ENCODE peak calls at places on chromosomes 2 and 18, in eight cellular contexts. L is OCI-LY7, P is AG04450, B is fibroblast of pulmonary artery, S is keratinocyte, D is vagina, V is brain microvascular endothelial cell, F is fibroblast of mammary gland. E is an unnamed sample.

GRCh38 chr2:173802518-173802917 is 162.7 kb downstream of the SP3 start:
- DNase-seq in L (no peak), P (no peak), B (no peak), S (no peak), D (no peak), V (no peak), F (no peak), E (no peak)

GRCh38 chr2:88638743-88639142 is 11.5 kb upstream of the EIF2AK3 start:
- DNase-seq in L (no peak), P (no peak), B (no peak), S (no peak), D (no peak), V (no peak), F (peak), E (peak)

GRCh38 chr2:7031424-7032245 is 114.4 kb downstream of the RNF144A start:
- DNase-seq in L (peak), P (no peak), B (peak), S (peak), D (no peak), V (peak), F (peak), E (no peak)

GRCh38 chr2:628651-629050 is 48.6 kb downstream of the TMEM18 start:
- DNase-seq in L (no peak), P (no peak), B (no peak), S (no peak), D (no peak), V (no peak), F (no peak), E (no peak)

GRCh38 chr2:44836174-44836573 is 105.3 kb upstream of the SIX3 start:
- DNase-seq in L (no peak), P (no peak), B (no peak), S (no peak), D (no peak), V (no peak), F (no peak), E (no peak)

GRCh38 chr2:66561645-66562336 is 126.9 kb downstream of the MEIS1 start:
- DNase-seq in L (no peak), P (no peak), B (peak), S (no peak), D (no peak), V (no peak), F (peak), E (peak)

GRCh38 chr2:181231886-181232644 is 225.1 kb upstream of the ITGA4 start:
- DNase-seq in L (no peak), P (no peak), B (no peak), S (no peak), D (no peak), V (peak), F (peak), E (peak)

GRCh38 chr2:44934962-44935853 is 6.3 kb upstream of the SIX3 start:
- DNase-seq in L (no peak), P (no peak), B (no peak), S (no peak), D (no peak), V (no peak), F (no peak), E (no peak)

GRCh38 chr2:169976335-169976851 is 149.1 kb downstream of the UBR3 start:
- DNase-seq in L (no peak), P (no peak), B (no peak), S (no peak), D (no peak), V (no peak), F (no peak), E (no peak)

GRCh38 chr2:121240436-121240835 is 44.6 kb downstream of the TFCP2L1 start:
- DNase-seq in L (no peak), P (no peak), B (no peak), S (no peak), D (no peak), V (no peak), F (no peak), E (no peak)

GRCh38 chr18:56044239-56044638 is 456.2 kb upstream of the TCF4 start:
- DNase-seq in L (no peak), P (no peak), B (no peak), S (no peak), D (no peak), V (no peak), F (no peak), E (no peak)

GRCh38 chr18:50836521-50836957 is 16.7 kb upstream of the MRO start:
- DNase-seq in L (peak), P (no peak), B (peak), S (peak), D (no peak), V (peak), F (peak), E (peak)

GRCh38 chr18:48777026-48777736 is 173.6 kb downstream of the SMAD7 start:
- DNase-seq in L (peak), P (no peak), B (peak), S (no peak), D (no peak), V (peak), F (peak), E (peak)

GRCh38 chr2:224211821-224212220 is 172.7 kb upstream of the SERPINE2 start:
- DNase-seq in L (peak), P (no peak), B (peak), S (no peak), D (no peak), V (no peak), F (no peak), E (peak)

GRCh38 chr2:98463551-98463971 is 18.9 kb downstream of the INPP4A start:
- DNase-seq in L (no peak), P (no peak), B (no peak), S (no peak), D (no peak), V (no peak), F (no peak), E (no peak)

GRCh38 chr2:192007819-192008218 is 160.9 kb upstream of the CAVIN2 start:
- DNase-seq in L (no peak), P (no peak), B (peak), S (no peak), D (no peak), V (no peak), F (peak), E (peak)

GRCh38 chr2:2024751-2025481 is 280.6 kb upstream of the PXDN start:
- DNase-seq in L (no peak), P (no peak), B (no peak), S (no peak), D (no peak), V (no peak), F (no peak), E (no peak)

GRCh38 chr2:96108578-96109561 is 7.5 kb downstream of the ADRA2B start:
- DNase-seq in L (no peak), P (no peak), B (no peak), S (no peak), D (no peak), V (no peak), F (peak), E (peak)

GRCh38 chr2:240247241-240247867 is 106.9 kb upstream of the OTOS start:
- DNase-seq in L (no peak), P (no peak), B (no peak), S (no peak), D (peak), V (no peak), F (peak), E (peak)

GRCh38 chr2:128732976-128733431 is 414.3 kb upstream of the HS6ST1 start:
- DNase-seq in L (no peak), P (peak), B (peak), S (no peak), D (peak), V (peak), F (peak), E (peak)

GRCh38 chr2:85444629-85445028 is 26.1 kb downstream of the SH2D6 start:
- DNase-seq in L (no peak), P (no peak), B (peak), S (no peak), D (no peak), V (no peak), F (peak), E (peak)

GRCh38 chr2:149383340-149383739 is 53.0 kb downstream of the LYPD6 start:
- DNase-seq in L (no peak), P (peak), B (peak), S (no peak), D (no peak), V (no peak), F (peak), E (peak)

GRCh38 chr18:58135806-58136331 is 91.8 kb downstream of the NEDD4L start:
- DNase-seq in L (peak), P (peak), B (peak), S (peak), D (no peak), V (peak), F (peak), E (peak)

GRCh38 chr2:108129636-108130035 is 110.1 kb upstream of the SULT1C3 start:
- DNase-seq in L (no peak), P (no peak), B (no peak), S (no peak), D (no peak), V (no peak), F (no peak), E (no peak)

GRCh38 chr18:31954349-31954748 is 11.4 kb upstream of the TRAPPC8 start:
- DNase-seq in L (no peak), P (no peak), B (peak), S (no peak), D (no peak), V (peak), F (peak), E (peak)

GRCh38 chr2:38146302-38146916 is 70.5 kb upstream of the CYP1B1 start:
- DNase-seq in L (no peak), P (peak), B (peak), S (no peak), D (no peak), V (peak), F (peak), E (peak)

GRCh38 chr2:163808406-163808805 is 72.6 kb upstream of the FIGN start:
- DNase-seq in L (no peak), P (no peak), B (peak), S (no peak), D (no peak), V (no peak), F (no peak), E (no peak)

GRCh38 chr2:187906021-187906420 is 351.8 kb upstream of the TFPI start:
- DNase-seq in L (no peak), P (no peak), B (no peak), S (no peak), D (no peak), V (no peak), F (no peak), E (no peak)

GRCh38 chr2:17107131-17107530 is 411.1 kb downstream of the RAD51AP2 start:
- DNase-seq in L (no peak), P (peak), B (no peak), S (no peak), D (no peak), V (no peak), F (no peak), E (no peak)

GRCh38 chr2:34261701-34262100 is 662.6 kb upstream of the FAM98A start:
- DNase-seq in L (no peak), P (no peak), B (no peak), S (no peak), D (no peak), V (no peak), F (no peak), E (no peak)

GRCh38 chr18:13235326-13235937 is 16.9 kb downstream of the LDLRAD4 start:
- DNase-seq in L (no peak), P (no peak), B (no peak), S (no peak), D (no peak), V (no peak), F (no peak), E (no peak)

GRCh38 chr2:53572696-53573095 is 194.9 kb upstream of the CHAC2 start:
- DNase-seq in L (no peak), P (no peak), B (no peak), S (no peak), D (no peak), V (no peak), F (no peak), E (no peak)

GRCh38 chr2:53567073-53567472 is 200.5 kb upstream of the CHAC2 start:
- DNase-seq in L (no peak), P (no peak), B (no peak), S (no peak), D (no peak), V (no peak), F (no peak), E (no peak)

GRCh38 chr2:53575606-53576360 is 191.8 kb upstream of the CHAC2 start:
- DNase-seq in L (no peak), P (no peak), B (peak), S (no peak), D (no peak), V (peak), F (peak), E (peak)

GRCh38 chr2:53568463-53568862 is 199.1 kb upstream of the CHAC2 start:
- DNase-seq in L (no peak), P (no peak), B (no peak), S (no peak), D (no peak), V (no peak), F (peak), E (peak)

GRCh38 chr2:53569957-53570727 is 197.5 kb upstream of the CHAC2 start:
- DNase-seq in L (no peak), P (no peak), B (no peak), S (no peak), D (no peak), V (no peak), F (no peak), E (no peak)
- TF ChIP-seq CTCF in L (no peak), P (no peak), B (no peak), S (no peak), D (no peak), V (no peak), F (no peak), E (no peak)

GRCh38 chr18:75071484-75071785 is 137.5 kb downstream of the PTGR3 start:
- DNase-seq in L (no peak), P (no peak), B (no peak), S (no peak), D (peak), V (no peak), F (no peak), E (no peak)
- H3K4me3 ChIP-seq in L (no peak), P (no peak), B (no peak), S (no peak), D (no peak), V (peak), F (no peak), E (no peak)

GRCh38 chr2:185979546-185980071 is 241.0 kb downstream of the FSIP2 start:
- DNase-seq in L (no peak), P (no peak), B (no peak), S (peak), D (no peak), V (no peak), F (peak), E (no peak)
- TF ChIP-seq CTCF in L (no peak), P (no peak), B (no peak), S (no peak), D (no peak), V (no peak), F (no peak), E (peak)

GRCh38 chr18:26547302-26548143 is 830 bp downstream of the KCTD1 start:
- DNase-seq in L (peak), P (peak), B (peak), S (no peak), D (no peak), V (peak), F (peak), E (peak)

GRCh38 chr18:26548144-26549102 is at the start of gene KCTD1:
- DNase-seq in L (peak), P (peak), B (peak), S (no peak), D (no peak), V (peak), F (peak), E (peak)

GRCh38 chr18:26551217-26551708 is 2.9 kb upstream of the KCTD1 start:
- DNase-seq in L (no peak), P (no peak), B (no peak), S (no peak), D (no peak), V (no peak), F (no peak), E (peak)

GRCh38 chr18:26549103-26549485 is 741 bp upstream of the KCTD1 start:
- DNase-seq in L (peak), P (no peak), B (peak), S (no peak), D (no peak), V (no peak), F (peak), E (peak)

DNA sequence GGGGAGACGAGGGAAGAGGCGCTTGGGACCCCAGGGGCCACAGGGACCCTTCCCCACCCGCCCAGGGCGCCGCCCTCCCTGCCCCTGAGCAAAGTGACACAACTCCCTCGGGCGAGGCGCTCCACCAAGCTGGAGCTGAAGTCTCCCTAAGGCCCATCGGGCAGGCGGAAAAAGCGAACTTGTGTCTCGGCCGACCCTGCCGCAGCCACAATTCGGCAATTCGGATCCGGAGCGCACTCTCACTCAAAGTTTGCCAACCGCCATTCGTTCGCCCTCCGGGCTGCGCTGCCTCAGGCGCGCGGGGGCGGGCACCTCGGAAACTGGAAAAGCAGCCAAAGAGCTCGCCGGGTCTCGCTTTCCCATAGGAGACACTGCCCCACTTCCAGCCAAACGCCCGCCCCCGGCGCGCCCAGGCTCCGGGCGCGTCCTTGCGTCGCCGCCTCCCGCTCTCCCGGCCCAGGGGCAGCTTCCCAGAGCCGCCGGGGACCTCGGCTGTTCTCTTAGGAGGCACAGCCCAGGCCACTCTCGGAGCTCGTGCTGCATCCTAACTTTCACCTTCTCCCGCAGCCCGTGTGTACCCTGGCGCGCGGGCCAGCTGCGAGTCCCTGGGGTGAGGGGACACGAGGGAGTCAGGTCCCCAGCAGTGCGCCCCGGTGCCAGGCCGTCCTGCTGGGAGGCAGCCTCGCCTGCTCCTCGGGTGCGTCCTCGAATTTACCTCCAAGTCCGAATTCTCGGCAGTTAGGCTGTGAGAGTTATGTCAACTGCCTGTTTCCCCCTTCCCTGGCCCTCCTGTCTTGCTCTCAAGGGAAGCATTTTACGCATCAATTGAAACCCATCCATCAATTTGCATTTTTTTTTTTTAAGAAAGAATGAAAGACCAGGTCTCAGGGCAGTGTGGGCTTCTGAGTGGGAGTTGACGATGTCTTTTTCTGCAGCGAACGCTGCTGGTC is 1.4 kb upstream of the KCTD1 start:
- DNase-seq in L (peak), P (no peak), B (peak), S (no peak), D (no peak), V (no peak), F (peak), E (peak)
- H3K4me3 ChIP-seq in L (peak), P (peak), B (peak), S (peak), D (peak), V (peak), F (peak), E (peak)

GRCh38 chr2:99666256-99666655 is 176.4 kb upstream of the REV1 start:
- DNase-seq in L (no peak), P (no peak), B (no peak), S (no peak), D (no peak), V (no peak), F (no peak), E (no peak)
- TF ChIP-seq CTCF in L (peak), P (no peak), B (no peak), S (no peak), D (no peak), V (no peak), F (peak), E (peak)

GRCh38 chr2:221202431-221202830 is 369.7 kb downstream of the EPHA4 start:
- DNase-seq in L (peak), P (no peak), B (no peak), S (no peak), D (no peak), V (no peak), F (no peak), E (no peak)
- H3K4me3 ChIP-seq in L (peak), P (no peak), B (no peak), S (no peak), D (no peak), V (no peak), F (no peak), E (no peak)

GRCh38 chr2:23417310-23417709 is 32.3 kb downstream of the KLHL29 start:
- DNase-seq in L (no peak), P (no peak), B (no peak), S (no peak), D (no peak), V (no peak), F (no peak), E (no peak)

GRCh38 chr2:23414106-23414505 is 29.1 kb downstream of the KLHL29 start:
- DNase-seq in L (no peak), P (no peak), B (no peak), S (no peak), D (no peak), V (no peak), F (no peak), E (no peak)

GRCh38 chr2:23413641-23414040 is 28.7 kb downstream of the KLHL29 start:
- DNase-seq in L (no peak), P (no peak), B (no peak), S (no peak), D (no peak), V (no peak), F (no peak), E (no peak)

GRCh38 chr2:23412556-23413155 is 27.7 kb downstream of the KLHL29 start:
- DNase-seq in L (no peak), P (no peak), B (peak), S (peak), D (no peak), V (peak), F (peak), E (peak)

GRCh38 chr2:23414876-23415275 is 29.9 kb downstream of the KLHL29 start:
- DNase-seq in L (no peak), P (no peak), B (no peak), S (no peak), D (no peak), V (peak), F (peak), E (no peak)
- TF ChIP-seq CTCF in L (peak), P (peak), B (peak), S (peak), D (no peak), V (peak), F (peak), E (peak)

GRCh38 chr2:100818606-100819364 is 1.2 kb upstream of the NPAS2 start:
- DNase-seq in L (no peak), P (peak), B (peak), S (no peak), D (no peak), V (peak), F (peak), E (peak)
- H3K4me3 ChIP-seq in L (no peak), P (peak), B (peak), S (peak), D (peak), V (peak), F (peak), E (peak)